ENCODE peak calls at places on chromosomes 12 and 14, in ten cellular contexts. One of them, this sample, is unnamed.

GRCh38 chr12:49555631-49556390 is 12.1 kb downstream of the MCRS1 start:
- DNase-seq in stomach: no peak
- DNase-seq in Calu3: no peak
- DNase-seq in NCI-H1092 treated with DMSO at 0.1 percent for 48 hours: no peak
- DNase-seq in stimulated activated CD4-positive, alpha-beta T cell treated with anti-CD3 and anti-CD28 coated beads, Interleukin-1b, Interleukin-23, amount 100 ng/mL, for 24 hours: no peak
- DNase-seq in MCF 10A: no peak
- DNase-seq in KBM-7: no peak
- DNase-seq in AG09319: no peak
- DNase-seq in A673: no peak
- DNase-seq in GM10248: no peak
- DNase-seq in this sample: no peak

GRCh38 chr12:123951467-123951866 is 21.2 kb downstream of the CCDC92 start:
- DNase-seq in stomach: no peak
- DNase-seq in Calu3: no peak
- DNase-seq in NCI-H1092 treated with DMSO at 0.1 percent for 48 hours: no peak
- DNase-seq in stimulated activated CD4-positive, alpha-beta T cell treated with anti-CD3 and anti-CD28 coated beads, Interleukin-1b, Interleukin-23, amount 100 ng/mL, for 24 hours: no peak
- DNase-seq in MCF 10A: no peak
- DNase-seq in KBM-7: no peak
- DNase-seq in AG09319: no peak
- DNase-seq in A673: no peak
- DNase-seq in GM10248: no peak
- DNase-seq in this sample: no peak

GRCh38 chr14:68655021-68655811 is 137.7 kb downstream of the ZFP36L1 start:
- DNase-seq in stomach: no peak
- DNase-seq in Calu3: peak; percentile 45
- DNase-seq in NCI-H1092 treated with DMSO at 0.1 percent for 48 hours: peak; percentile 54
- DNase-seq in stimulated activated CD4-positive, alpha-beta T cell treated with anti-CD3 and anti-CD28 coated beads, Interleukin-1b, Interleukin-23, amount 100 ng/mL, for 24 hours: no peak
- DNase-seq in MCF 10A: no peak
- DNase-seq in KBM-7: no peak
- DNase-seq in AG09319: no peak
- DNase-seq in A673: no peak
- DNase-seq in GM10248: no peak
- DNase-seq in this sample: peak; percentile 9

GRCh38 chr14:89249296-89249565 is 167.8 kb downstream of the FOXN3 start:
- DNase-seq in stomach: no peak
- DNase-seq in Calu3: no peak
- DNase-seq in NCI-H1092 treated with DMSO at 0.1 percent for 48 hours: no peak
- DNase-seq in stimulated activated CD4-positive, alpha-beta T cell treated with anti-CD3 and anti-CD28 coated beads, Interleukin-1b, Interleukin-23, amount 100 ng/mL, for 24 hours: no peak
- DNase-seq in MCF 10A: peak; percentile 4
- DNase-seq in KBM-7: no peak
- DNase-seq in AG09319: no peak
- DNase-seq in A673: no peak
- DNase-seq in GM10248: no peak
- DNase-seq in this sample: no peak

GRCh38 chr14:68374682-68375081 is 418.2 kb downstream of the ZFP36L1 start:
- DNase-seq in stomach: no peak
- DNase-seq in Calu3: no peak
- DNase-seq in NCI-H1092 treated with DMSO at 0.1 percent for 48 hours: no peak
- DNase-seq in stimulated activated CD4-positive, alpha-beta T cell treated with anti-CD3 and anti-CD28 coated beads, Interleukin-1b, Interleukin-23, amount 100 ng/mL, for 24 hours: no peak
- DNase-seq in MCF 10A: no peak
- DNase-seq in KBM-7: no peak
- DNase-seq in AG09319: no peak
- DNase-seq in A673: no peak
- DNase-seq in GM10248: no peak
- DNase-seq in this sample: peak; percentile 92

GRCh38 chr12:49777800-49778748 is 36.7 kb downstream of the TMBIM6 start:
- DNase-seq in stomach: peak; percentile 79
- DNase-seq in Calu3: peak; percentile 84
- DNase-seq in NCI-H1092 treated with DMSO at 0.1 percent for 48 hours: peak; percentile 10
- DNase-seq in stimulated activated CD4-positive, alpha-beta T cell treated with anti-CD3 and anti-CD28 coated beads, Interleukin-1b, Interleukin-23, amount 100 ng/mL, for 24 hours: peak; percentile 61
- DNase-seq in MCF 10A: peak; percentile 60
- DNase-seq in KBM-7: peak; percentile 52
- DNase-seq in AG09319: no peak
- DNase-seq in A673: peak; percentile 50
- DNase-seq in GM10248: peak; percentile 76
- DNase-seq in this sample: peak; percentile 69

GRCh38 chr12:51401900-51402299 is 10.7 kb upstream of the GALNT6 start:
- DNase-seq in stomach: no peak
- DNase-seq in Calu3: no peak
- DNase-seq in NCI-H1092 treated with DMSO at 0.1 percent for 48 hours: no peak
- DNase-seq in stimulated activated CD4-positive, alpha-beta T cell treated with anti-CD3 and anti-CD28 coated beads, Interleukin-1b, Interleukin-23, amount 100 ng/mL, for 24 hours: no peak
- DNase-seq in MCF 10A: no peak
- DNase-seq in KBM-7: no peak
- DNase-seq in AG09319: no peak
- DNase-seq in A673: no peak
- DNase-seq in GM10248: no peak
- DNase-seq in this sample: no peak

GRCh38 chr12:119669744-119670472 is 2.0 kb downstream of the PRKAB1 start:
- DNase-seq in stomach: peak; percentile 84
- DNase-seq in Calu3: peak; percentile 80
- DNase-seq in NCI-H1092 treated with DMSO at 0.1 percent for 48 hours: no peak
- DNase-seq in stimulated activated CD4-positive, alpha-beta T cell treated with anti-CD3 and anti-CD28 coated beads, Interleukin-1b, Interleukin-23, amount 100 ng/mL, for 24 hours: no peak
- DNase-seq in MCF 10A: no peak
- DNase-seq in KBM-7: no peak
- DNase-seq in AG09319: no peak
- DNase-seq in A673: no peak
- DNase-seq in GM10248: no peak
- DNase-seq in this sample: peak; percentile 96

GRCh38 chr12:65867428-65867827 is 43.1 kb downstream of the HMGA2 start:
- DNase-seq in stomach: no peak
- DNase-seq in Calu3: no peak
- DNase-seq in NCI-H1092 treated with DMSO at 0.1 percent for 48 hours: no peak
- DNase-seq in stimulated activated CD4-positive, alpha-beta T cell treated with anti-CD3 and anti-CD28 coated beads, Interleukin-1b, Interleukin-23, amount 100 ng/mL, for 24 hours: no peak
- DNase-seq in MCF 10A: peak; percentile 85
- DNase-seq in KBM-7: no peak
- DNase-seq in AG09319: peak; percentile 44
- DNase-seq in A673: no peak
- DNase-seq in GM10248: no peak
- DNase-seq in this sample: no peak

GRCh38 chr14:69039287-69039628 is 60.2 kb upstream of the ACTN1 start:
- DNase-seq in stomach: no peak
- DNase-seq in Calu3: no peak
- DNase-seq in NCI-H1092 treated with DMSO at 0.1 percent for 48 hours: no peak
- DNase-seq in stimulated activated CD4-positive, alpha-beta T cell treated with anti-CD3 and anti-CD28 coated beads, Interleukin-1b, Interleukin-23, amount 100 ng/mL, for 24 hours: no peak
- DNase-seq in MCF 10A: peak; percentile 75
- DNase-seq in KBM-7: no peak
- DNase-seq in AG09319: no peak
- DNase-seq in A673: peak; percentile 28
- DNase-seq in GM10248: no peak
- DNase-seq in this sample: peak; percentile 28

GRCh38 chr14:81285250-81285649 is 64.5 kb upstream of the GTF2A1 start:
- DNase-seq in stomach: no peak
- DNase-seq in Calu3: no peak
- DNase-seq in NCI-H1092 treated with DMSO at 0.1 percent for 48 hours: no peak
- DNase-seq in stimulated activated CD4-positive, alpha-beta T cell treated with anti-CD3 and anti-CD28 coated beads, Interleukin-1b, Interleukin-23, amount 100 ng/mL, for 24 hours: no peak
- DNase-seq in MCF 10A: no peak
- DNase-seq in KBM-7: no peak
- DNase-seq in AG09319: no peak
- DNase-seq in A673: no peak
- DNase-seq in GM10248: no peak
- DNase-seq in this sample: no peak

GRCh38 chr12:67826148-67826547 is 163.1 kb upstream of the IFNG-AS1 start:
- DNase-seq in stomach: no peak
- DNase-seq in Calu3: no peak
- DNase-seq in NCI-H1092 treated with DMSO at 0.1 percent for 48 hours: no peak
- DNase-seq in stimulated activated CD4-positive, alpha-beta T cell treated with anti-CD3 and anti-CD28 coated beads, Interleukin-1b, Interleukin-23, amount 100 ng/mL, for 24 hours: no peak
- DNase-seq in MCF 10A: no peak
- DNase-seq in KBM-7: no peak
- DNase-seq in AG09319: no peak
- DNase-seq in A673: no peak
- DNase-seq in GM10248: no peak
- DNase-seq in this sample: no peak

GRCh38 chr12:138171-138897 is 71.8 kb downstream of the IQSEC3 start:
- DNase-seq in stomach: no peak
- DNase-seq in Calu3: no peak
- DNase-seq in NCI-H1092 treated with DMSO at 0.1 percent for 48 hours: no peak
- DNase-seq in stimulated activated CD4-positive, alpha-beta T cell treated with anti-CD3 and anti-CD28 coated beads, Interleukin-1b, Interleukin-23, amount 100 ng/mL, for 24 hours: no peak
- DNase-seq in MCF 10A: no peak
- DNase-seq in KBM-7: no peak
- DNase-seq in AG09319: no peak
- DNase-seq in A673: no peak
- DNase-seq in GM10248: no peak
- DNase-seq in this sample: no peak

GRCh38 chr12:113267621-113268020 is 46.4 kb downstream of the TPCN1 start:
- DNase-seq in stomach: no peak
- DNase-seq in Calu3: no peak
- DNase-seq in NCI-H1092 treated with DMSO at 0.1 percent for 48 hours: no peak
- DNase-seq in stimulated activated CD4-positive, alpha-beta T cell treated with anti-CD3 and anti-CD28 coated beads, Interleukin-1b, Interleukin-23, amount 100 ng/mL, for 24 hours: no peak
- DNase-seq in MCF 10A: no peak
- DNase-seq in KBM-7: no peak
- DNase-seq in AG09319: no peak
- DNase-seq in A673: no peak
- DNase-seq in GM10248: no peak
- DNase-seq in this sample: no peak

GRCh38 chr14:79861111-79861510 is 350.2 kb downstream of the DIO2 start:
- DNase-seq in stomach: no peak
- DNase-seq in Calu3: no peak
- DNase-seq in NCI-H1092 treated with DMSO at 0.1 percent for 48 hours: no peak
- DNase-seq in stimulated activated CD4-positive, alpha-beta T cell treated with anti-CD3 and anti-CD28 coated beads, Interleukin-1b, Interleukin-23, amount 100 ng/mL, for 24 hours: no peak
- DNase-seq in MCF 10A: no peak
- DNase-seq in KBM-7: no peak
- DNase-seq in AG09319: no peak
- DNase-seq in A673: peak; percentile 45
- DNase-seq in GM10248: no peak
- DNase-seq in this sample: peak; percentile 32

This sample was measured in NCI-H69.